ENCODE peak calls at places on chromosomes 4 and X, in six cellular contexts. G is ovary, L is hepatocyte, F is Peyer's patch, M is GM23248, Q is cardiac muscle cell. R is an unnamed sample.
A peak's percentile ranks its signal among the peaks of the same experiment; 100 is the strongest.

GRCh38 chrX:153477039-153477438 is 6.7 kb upstream of the HAUS7 start:
- DNase-seq in G (no peak), L (peak; percentile 54), F (no peak), M (peak; percentile 66), Q (no peak), R (no peak)

GRCh38 chr4:154985673-154986072 is 204.6 kb downstream of the RBM46 start:
- DNase-seq in G (no peak), L (no peak), F (no peak), M (peak; percentile 57), Q (no peak), R (no peak)

GRCh38 chrX:109940411-109940810 is 62.5 kb upstream of the TMEM164 start:
- DNase-seq in G (no peak), L (no peak), F (no peak), M (no peak), Q (no peak), R (no peak)

GRCh38 chr4:82577451-82577850 is 15.7 kb upstream of the TMEM150C start:
- DNase-seq in G (no peak), L (no peak), F (no peak), M (no peak), Q (no peak), R (no peak)

GRCh38 chr4:75672461-75673026 is 667 bp downstream of the G3BP2 start:
- DNase-seq in G (peak; percentile 76), L (peak; percentile 71), F (peak; percentile 78), M (peak; percentile 79), Q (peak; percentile 67), R (peak; percentile 88)

GRCh38 chrX:2658585-2659292 is 32.4 kb upstream of the CD99 start:
- DNase-seq in G (no peak), L (no peak), F (no peak), M (no peak), Q (no peak), R (no peak)

GRCh38 chr4:178165251-178165650 is 723.0 kb upstream of the AGA start:
- DNase-seq in G (no peak), L (no peak), F (no peak), M (no peak), Q (no peak), R (no peak)

GRCh38 chr4:118033148-118034060 is 882 bp upstream of the NDST3 start:
- DNase-seq in G (peak; percentile 36), L (peak; percentile 67), F (no peak), M (peak; percentile 48), Q (peak; percentile 66), R (peak; percentile 1)

GRCh38 chr4:113699772-113700171 is 61.8 kb downstream of the CAMK2D start:
- DNase-seq in G (no peak), L (no peak), F (no peak), M (peak; percentile 57), Q (no peak), R (no peak)

GRCh38 chr4:79526970-79527565 is 119.0 kb upstream of the GK2 start:
- DNase-seq in G (no peak), L (no peak), F (no peak), M (no peak), Q (no peak), R (no peak)

GRCh38 chr4:137685357-137685756 is 153.1 kb upstream of the PCDH18 start:
- DNase-seq in G (no peak), L (no peak), F (no peak), M (peak; percentile 39), Q (no peak), R (no peak)

GRCh38 chr4:133624744-133625143 is 475.6 kb downstream of the PCDH10 start:
- DNase-seq in G (no peak), L (peak; percentile 24), F (no peak), M (no peak), Q (peak; percentile 51), R (no peak)

GRCh38 chr4:120215350-120215749 is 148.7 kb upstream of the MAD2L1 start:
- DNase-seq in G (no peak), L (no peak), F (no peak), M (no peak), Q (no peak), R (no peak)
- H3K27ac ChIP-seq in G (no peak overlapping the region), L (no peak overlapping the region), F (no peak overlapping the region), M (no peak overlapping the region), Q (no peak overlapping the region), R (no peak overlapping the region)

DNA sequence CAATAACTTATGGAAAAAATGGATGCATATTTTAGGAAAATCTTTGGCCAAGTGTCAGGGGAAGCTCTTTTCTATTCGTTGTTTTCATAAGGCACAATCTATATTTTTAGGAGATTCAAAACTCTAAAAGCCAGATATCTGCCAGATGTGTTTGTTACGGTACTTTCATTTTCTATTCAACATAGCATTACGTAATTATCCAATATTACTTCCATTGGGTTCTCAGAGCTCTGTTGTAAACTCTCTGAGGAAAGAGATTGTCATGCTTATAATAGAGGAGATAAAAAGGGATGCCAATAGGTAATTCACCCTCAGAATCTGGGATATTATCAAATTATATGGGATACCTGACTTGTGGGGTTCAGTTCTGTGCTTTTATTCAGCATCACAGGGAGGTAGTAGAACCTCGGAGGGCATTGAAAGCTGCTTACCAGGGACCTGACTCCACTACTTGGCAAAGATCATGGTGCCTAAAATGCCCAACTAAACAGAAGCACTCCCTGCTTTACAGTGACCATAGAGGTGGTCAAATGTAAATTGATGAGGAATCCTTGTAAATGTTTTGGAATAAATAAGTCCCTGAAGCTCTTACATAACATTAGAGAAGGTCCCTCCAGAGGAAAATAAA is 32.9 kb upstream of the GC start:
- DNase-seq in G (no peak), L (no peak), F (no peak), M (no peak), Q (no peak), R (no peak)
- H3K4me3 ChIP-seq in G (no peak overlapping the region), L (no peak overlapping the region), F (no peak overlapping the region), M (no peak overlapping the region), Q (no peak overlapping the region), R (no peak overlapping the region)

GRCh38 chr4:188976644-188977115 is 837.4 kb downstream of the TRIML1 start:
- DNase-seq in G (no peak), L (peak; percentile 57), F (no peak), M (peak; percentile 27), Q (peak; percentile 59), R (no peak)
- H3K4me1 ChIP-seq in G (peaks cover 3% of the 10 kb centered on the region), L (peaks cover 13% of the 10 kb centered on the region), F (no peaks in the 10 kb centered on the region), M (no peaks in the 10 kb centered on the region), Q (peaks cover 10% of the 10 kb centered on the region), R (no peaks in the 10 kb centered on the region)

DNA sequence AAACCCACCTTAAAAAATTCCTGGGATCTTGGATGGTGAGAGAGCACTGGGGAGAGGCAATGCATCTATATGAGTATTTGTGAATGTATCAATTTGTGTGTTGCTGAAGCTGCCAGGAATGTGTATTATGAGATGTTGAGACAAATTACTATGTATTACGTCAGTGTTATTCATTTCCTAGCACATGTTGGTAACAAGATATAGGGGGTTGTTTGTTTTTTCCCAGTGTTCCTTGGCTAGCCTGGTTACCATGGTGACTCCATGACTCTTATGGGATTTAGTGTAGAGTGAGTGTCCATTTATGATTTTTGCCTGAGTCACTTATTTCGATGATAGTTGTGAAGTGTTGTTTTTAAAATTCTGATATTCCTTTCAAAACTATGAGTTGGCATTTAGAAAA is 65.6 kb downstream of the RAB40A start:
- DNase-seq in G (no peak), L (peak; percentile 23), F (no peak), M (peak; percentile 93), Q (no peak), R (no peak)
- H3K27ac ChIP-seq in G (no peak overlapping the region), L (no peak overlapping the region), F (no peak overlapping the region), M (peak overlapping the region; percentile 86), Q (no peak overlapping the region), R (no peak overlapping the region)

GRCh38 chr4:5892321-5893012 is 419 bp downstream of the CRMP1 start:
- DNase-seq in G (no peak), L (no peak), F (no peak), M (no peak), Q (peak; percentile 21), R (no peak)
- H3K4me3 ChIP-seq in G (no peak overlapping the region), L (no peak overlapping the region), F (no peak overlapping the region), M (no peak overlapping the region), Q (no peak overlapping the region), R (no peak overlapping the region)

DNA sequence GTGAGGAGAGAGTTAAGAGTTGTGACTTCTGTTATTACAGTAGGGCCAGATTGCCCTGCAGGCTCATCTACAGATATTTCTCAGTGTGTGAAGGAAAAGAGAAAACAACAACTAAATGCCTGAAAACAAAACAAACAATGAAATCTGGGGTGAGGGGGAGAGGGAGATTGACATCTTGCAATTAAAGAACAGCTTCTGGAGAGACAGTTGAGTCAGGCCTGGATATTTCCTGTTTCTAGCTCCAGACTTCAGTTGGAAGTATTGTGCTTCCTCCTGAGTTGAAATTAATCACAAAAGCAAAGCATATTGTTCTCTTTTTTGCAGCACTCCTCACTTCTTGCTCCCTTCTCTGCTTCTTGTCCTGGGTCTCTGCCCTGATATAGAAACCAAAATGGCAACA is 108.3 kb upstream of the SCML1 start:
- DNase-seq in G (no peak), L (no peak), F (no peak), M (no peak), Q (no peak), R (no peak)
- H3K4me1 ChIP-seq in G (peaks cover 1% of the 10 kb centered on the region), L (no peaks in the 10 kb centered on the region), F (no peaks in the 10 kb centered on the region), M (peaks cover 4% of the 10 kb centered on the region), Q (no peaks in the 10 kb centered on the region), R (no peaks in the 10 kb centered on the region)

GRCh38 chr4:783133-783541 is 42.8 kb downstream of the CPLX1 start:
- DNase-seq in G (no peak), L (no peak), F (no peak), M (no peak), Q (no peak), R (no peak)
- H3K27ac ChIP-seq in G (peak overlapping the region; percentile 93), L (peak overlapping the region; percentile 94), F (no peak overlapping the region), M (no peak overlapping the region), Q (no peak overlapping the region), R (no peak overlapping the region)